ENCODE peak calls at places on chromosomes 11 and 22, in seven cellular contexts. Z is A549, V is body of pancreas, K is ovary, D is IMR-90, B is uterus, F is stomach. P is an unnamed sample. For H3K4me1, the result is how much of the 10 kb centered on the place peaks cover.

GRCh38 chr11:44711113-44711512 is 15.6 kb upstream of the TSPAN18 start:
- DNase-seq in Z (no peak), V (no peak), K (no peak), D (no peak), B (no peak), F (no peak), P (no peak)

GRCh38 chr22:27113211-27114030 is 456.0 kb downstream of the MIAT start:
- DNase-seq in Z (peak), V (peak), K (peak), D (peak), B (peak), F (peak), P (peak)

GRCh38 chr11:64139045-64139444 is 26.9 kb downstream of the MACROD1 start:
- DNase-seq in Z (no peak), V (no peak), K (no peak), D (no peak), B (peak), F (no peak), P (peak)

GRCh38 chr11:128196235-128196634 is 391.1 kb downstream of the ETS1 start:
- DNase-seq in Z (no peak), V (no peak), K (no peak), D (no peak), B (no peak), F (no peak), P (no peak)

GRCh38 chr11:32706985-32707736 is 87.3 kb downstream of the CCDC73 start:
- DNase-seq in Z (peak), V (no peak), K (no peak), D (peak), B (no peak), F (no peak), P (no peak)

GRCh38 chr11:27812341-27812740 is 112.1 kb upstream of the BDNF start:
- DNase-seq in Z (no peak), V (no peak), K (no peak), D (peak), B (no peak), F (no peak), P (no peak)

GRCh38 chr11:84524422-84525051 is 1102.6 kb downstream of the DLG2 start:
- DNase-seq in Z (peak), V (no peak), K (no peak), D (peak), B (no peak), F (no peak), P (peak)

GRCh38 chr11:92424281-92424680 is 199.7 kb downstream of the FAT3 start:
- DNase-seq in Z (no peak), V (no peak), K (no peak), D (peak), B (no peak), F (no peak), P (no peak)

GRCh38 chr11:47784785-47785381 is 17.7 kb upstream of the FNBP4 start:
- DNase-seq in Z (no peak), V (no peak), K (no peak), D (no peak), B (no peak), F (no peak), P (no peak)

GRCh38 chr11:71266114-71266833 is 13.9 kb upstream of the SHANK2 start:
- DNase-seq in Z (no peak), V (no peak), K (no peak), D (no peak), B (no peak), F (peak), P (no peak)

GRCh38 chr22:40241200-40241763 is 63.6 kb downstream of the TNRC6B start:
- DNase-seq in Z (no peak), V (no peak), K (no peak), D (no peak), B (no peak), F (no peak), P (no peak)

GRCh38 chr11:33329705-33330329 is 72.6 kb downstream of the HIPK3 start:
- DNase-seq in Z (peak), V (peak), K (peak), D (peak), B (peak), F (peak), P (peak)

GRCh38 chr11:96155627-96156378 is 187.2 kb downstream of the MAML2 start:
- DNase-seq in Z (peak), V (peak), K (peak), D (peak), B (peak), F (peak), P (peak)

GRCh38 chr11:126791446-126791845 is 209.1 kb downstream of the KIRREL3 start:
- DNase-seq in Z (no peak), V (no peak), K (no peak), D (no peak), B (no peak), F (no peak), P (no peak)

GRCh38 chr11:71212871-71213559 is 39.4 kb downstream of the SHANK2 start:
- DNase-seq in Z (no peak), V (no peak), K (no peak), D (peak), B (no peak), F (no peak), P (peak)

GRCh38 chr22:49412236-49412635 is 415.4 kb downstream of the BRD1 start:
- DNase-seq in Z (no peak), V (no peak), K (no peak), D (no peak), B (no peak), F (no peak), P (no peak)

GRCh38 chr11:62599909-62600308 is 1.8 kb downstream of the MTA2 start:
- DNase-seq in Z (no peak), V (no peak), K (no peak), D (no peak), B (no peak), F (no peak), P (no peak)

GRCh38 chr11:118633979-118634378 is 26.6 kb downstream of the PHLDB1 start:
- DNase-seq in Z (no peak), V (no peak), K (peak), D (peak), B (no peak), F (no peak), P (no peak)

GRCh38 chr11:8959546-8960166 is 4.6 kb downstream of the TMEM9B start:
- DNase-seq in Z (peak), V (peak), K (peak), D (peak), B (peak), F (no peak), P (peak)

GRCh38 chr11:10785146-10785474 is 23.6 kb downstream of the EIF4G2 start:
- DNase-seq in Z (no peak), V (no peak), K (no peak), D (no peak), B (no peak), F (no peak), P (no peak)

GRCh38 chr22:47547881-47548630 is 785.6 kb downstream of the TBC1D22A start:
- DNase-seq in Z (no peak), V (no peak), K (no peak), D (no peak), B (no peak), F (no peak), P (no peak)

GRCh38 chr11:84714316-84714780 is 912.8 kb downstream of the DLG2 start:
- DNase-seq in Z (peak), V (peak), K (peak), D (peak), B (no peak), F (peak), P (peak)

GRCh38 chr11:63838150-63838681 is 694 bp upstream of the MARK2 start:
- DNase-seq in Z (no peak), V (no peak), K (no peak), D (no peak), B (no peak), F (no peak), P (no peak)

GRCh38 chr11:692824-693414 is 2.1 kb downstream of the DEAF1 start:
- DNase-seq in Z (no peak), V (peak), K (no peak), D (no peak), B (no peak), F (no peak), P (no peak)

GRCh38 chr22:44263547-44263946 is 49.2 kb downstream of the SHISAL1 start:
- DNase-seq in Z (no peak), V (no peak), K (no peak), D (no peak), B (no peak), F (no peak), P (no peak)

GRCh38 chr22:22219140-22219996 is 25.2 kb upstream of the VPREB1 start:
- DNase-seq in Z (no peak), V (no peak), K (no peak), D (no peak), B (no peak), F (no peak), P (no peak)

GRCh38 chr11:74593463-74593862 is 1.1 kb downstream of the POLD3 start:
- DNase-seq in Z (no peak), V (no peak), K (no peak), D (no peak), B (no peak), F (no peak), P (no peak)

GRCh38 chr11:848988-849824 is 6.6 kb downstream of the TSPAN4 start:
- DNase-seq in Z (no peak), V (no peak), K (no peak), D (no peak), B (no peak), F (no peak), P (no peak)

GRCh38 chr11:2092956-2093412 is 46.2 kb downstream of the IGF2 start:
- DNase-seq in Z (no peak), V (peak), K (no peak), D (peak), B (no peak), F (peak), P (peak)

GRCh38 chr11:105780781-105781525 is 171.1 kb downstream of the GRIA4 start:
- DNase-seq in Z (no peak), V (no peak), K (no peak), D (no peak), B (no peak), F (no peak), P (no peak)

GRCh38 chr11:114233755-114234154 is 62.4 kb upstream of the NNMT start:
- DNase-seq in Z (no peak), V (no peak), K (no peak), D (peak), B (no peak), F (no peak), P (no peak)

DNA sequence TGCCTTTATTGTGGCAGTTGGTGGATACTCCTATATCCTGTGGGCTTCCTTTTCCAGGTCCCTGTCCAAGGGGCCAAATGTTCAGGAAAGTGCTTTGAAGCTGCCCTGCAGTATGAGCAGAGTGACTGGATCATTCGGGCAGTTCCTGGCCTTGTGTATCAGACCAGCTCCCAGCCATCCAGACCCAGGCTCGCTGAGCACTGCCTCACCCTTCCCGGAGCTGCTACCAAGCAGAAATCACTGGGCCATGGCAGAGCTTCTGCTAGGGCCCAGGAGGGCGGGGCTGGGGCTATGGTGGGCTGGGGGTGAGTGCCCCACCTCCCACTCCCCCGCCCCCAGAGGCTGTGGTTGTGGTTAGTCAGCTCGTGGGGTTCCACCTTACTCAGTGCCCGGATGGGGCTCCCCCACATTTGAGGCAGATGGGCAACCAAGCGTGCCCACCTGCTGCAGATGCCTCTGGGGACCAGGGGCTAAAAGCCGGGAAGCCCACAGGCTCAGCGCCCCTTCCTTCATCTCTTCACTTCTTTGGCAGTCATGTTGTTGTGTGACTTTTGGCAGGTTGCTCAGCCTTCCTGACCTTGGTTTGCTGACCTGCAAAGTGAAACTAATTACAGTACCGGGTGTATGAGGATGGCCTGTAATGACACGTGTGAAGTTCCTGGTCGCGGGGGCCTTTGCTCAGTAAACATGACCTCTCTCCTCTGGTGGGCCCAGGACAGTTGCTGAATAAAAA is 2.0 kb upstream of the LRRC32 start:
- DNase-seq in Z (no peak), V (no peak), K (no peak), D (no peak), B (no peak), F (no peak), P (no peak)
- TF ChIP-seq POLR2A in Z (no peak), V (no peak), K (no peak), D (no peak), B (no peak), F (no peak), P (no peak)

GRCh38 chr11:3832816-3833215 is 7.9 kb downstream of the RHOG start:
- DNase-seq in Z (no peak), V (no peak), K (no peak), D (no peak), B (no peak), F (no peak), P (no peak)
- H3K27ac ChIP-seq in Z (no peak), V (no peak), K (no peak), D (no peak), B (no peak), F (peak), P (no peak)

DNA sequence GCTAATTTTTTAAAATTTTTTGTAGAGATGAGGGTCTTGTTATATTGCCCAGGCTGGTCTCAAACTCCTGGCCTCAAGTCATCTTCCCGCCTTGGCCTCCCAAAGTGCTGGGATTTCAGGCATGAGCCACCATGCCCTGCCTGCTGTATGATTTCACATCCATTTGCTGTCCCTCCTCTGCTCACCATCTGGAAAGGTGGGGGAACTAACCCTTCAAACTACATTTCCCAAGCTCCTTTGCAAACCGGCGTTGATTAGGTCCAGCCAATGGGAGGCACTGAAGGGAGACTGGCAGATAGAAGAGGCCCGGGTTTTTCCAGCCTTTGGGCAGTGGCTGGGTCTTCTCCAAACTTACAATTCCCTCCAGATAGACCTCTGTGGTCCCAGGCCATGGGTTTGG is 19.3 kb downstream of the RFPL1 start:
- DNase-seq in Z (peak), V (no peak), K (no peak), D (peak), B (no peak), F (no peak), P (peak)
- H3K4me1 ChIP-seq in Z (under half), V (under half), K (under half), D (under half), B (under half), F (under half), P (under half)

DNA sequence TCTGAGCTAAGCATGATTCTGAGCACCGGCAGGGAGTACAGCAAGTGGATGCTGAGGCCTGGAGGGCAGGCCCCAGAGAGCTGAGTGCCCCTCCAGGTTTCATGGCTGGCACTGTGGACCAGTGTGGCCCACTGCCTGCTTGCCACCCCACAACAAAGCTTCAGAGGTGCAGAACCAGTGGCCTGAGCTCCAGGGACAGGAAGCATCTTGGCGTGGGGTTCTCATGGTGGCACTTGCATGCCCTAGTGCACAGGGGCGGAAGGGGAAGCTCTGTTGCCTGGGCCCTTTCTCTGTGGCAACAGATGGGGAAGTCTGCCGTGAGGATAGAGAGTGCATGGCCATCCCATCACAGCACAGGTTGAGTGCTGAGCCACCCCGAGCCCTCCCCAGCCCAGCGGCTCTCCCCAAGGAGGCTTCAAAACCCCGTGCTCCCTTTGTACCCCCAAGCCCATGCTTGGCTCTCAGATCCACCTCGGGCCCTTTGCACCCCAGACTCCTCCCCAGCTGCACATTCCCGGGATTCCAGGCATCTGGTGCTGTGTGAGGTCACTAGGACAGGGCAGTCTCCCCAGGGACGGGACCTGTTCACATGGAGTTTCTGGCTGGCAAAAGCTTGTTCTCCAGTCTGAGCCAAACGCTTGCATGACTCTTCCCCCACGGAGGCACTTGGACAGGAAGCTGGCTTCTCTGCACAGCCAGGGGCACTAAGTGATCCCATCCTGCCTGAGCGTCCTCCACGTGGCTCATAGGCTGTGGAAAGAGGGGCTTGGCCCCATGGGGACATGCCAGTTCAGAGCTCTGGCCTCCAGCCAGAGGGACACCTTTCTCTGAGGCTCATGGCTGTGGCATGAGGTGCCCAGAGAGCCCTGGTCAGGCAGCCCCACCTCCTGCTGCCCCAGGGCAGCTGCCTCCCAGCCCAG is 4.2 kb downstream of the SLC25A1 start:
- DNase-seq in Z (no peak), V (peak), K (no peak), D (peak), B (no peak), F (no peak), P (peak)
- TF ChIP-seq POLR2A in Z (no peak), V (peak), K (no peak), D (peak), B (no peak), F (no peak), P (no peak)

GRCh38 chr11:78567209-78567608 is 7.5 kb downstream of the NARS2 start:
- DNase-seq in Z (no peak), V (no peak), K (no peak), D (peak), B (no peak), F (no peak), P (no peak)
- H3K27ac ChIP-seq in Z (no peak), V (no peak), K (no peak), D (no peak), B (no peak), F (no peak), P (no peak)

GRCh38 chr22:20517841-20518592 is 10.6 kb downstream of the MED15 start:
- DNase-seq in Z (no peak), V (no peak), K (no peak), D (no peak), B (no peak), F (no peak), P (no peak)
- H3K4me1 ChIP-seq in Z (under half), V (under half), K (under half), D (under half), B (under half), F (under half), P (under half)

GRCh38 chr11:67631427-67631826 is 1.7 kb upstream of the NUDT8 start:
- DNase-seq in Z (no peak), V (no peak), K (peak), D (no peak), B (no peak), F (no peak), P (no peak)

GRCh38 chr11:67631853-67632174 is 2.1 kb upstream of the NUDT8 start:
- DNase-seq in Z (no peak), V (no peak), K (no peak), D (no peak), B (no peak), F (no peak), P (no peak)

GRCh38 chr11:67630943-67631331 is 1.2 kb upstream of the NUDT8 start:
- DNase-seq in Z (no peak), V (no peak), K (no peak), D (no peak), B (no peak), F (no peak), P (no peak)

GRCh38 chr11:67629386-67630229 is at the start of gene NUDT8:
- DNase-seq in Z (peak), V (peak), K (peak), D (peak), B (peak), F (peak), P (peak)

DNA sequence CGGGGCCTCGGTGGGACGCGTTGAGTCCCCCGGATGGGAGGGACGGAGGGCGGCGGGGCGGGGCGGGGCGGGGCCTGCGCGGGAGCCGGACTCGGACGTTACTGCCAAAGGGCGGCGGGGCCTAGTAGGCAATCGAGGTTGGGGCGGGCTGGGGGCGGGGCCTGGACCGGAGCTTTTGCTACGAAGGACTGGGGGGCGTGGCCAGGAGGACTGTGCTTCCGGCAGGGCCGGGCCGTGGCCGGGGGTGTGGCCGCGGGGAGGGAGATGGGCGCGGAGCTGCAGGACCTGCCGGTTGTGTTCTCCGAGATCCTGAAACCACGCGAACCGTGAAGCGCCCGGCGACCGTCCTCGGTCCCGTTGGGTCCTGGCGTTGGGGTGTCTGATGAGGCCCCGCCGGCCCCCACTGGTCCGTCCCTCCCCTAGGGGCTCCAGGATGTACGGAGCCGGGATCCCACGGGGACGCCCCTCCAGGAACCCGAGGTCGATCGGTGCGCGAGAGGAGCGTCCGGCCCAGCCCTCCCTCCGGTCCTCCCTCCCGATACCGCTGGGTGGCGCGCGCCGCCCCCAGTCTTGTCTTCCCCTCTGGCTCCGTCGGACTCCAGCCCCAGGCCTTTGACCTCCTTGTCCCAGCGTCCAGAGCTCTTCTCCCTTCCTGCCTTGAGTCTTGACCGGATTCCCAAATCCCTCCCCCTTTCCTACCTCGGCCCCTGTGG is 649 bp upstream of the NUDT8 start:
- DNase-seq in Z (peak), V (peak), K (peak), D (peak), B (peak), F (peak), P (peak)
- TF ChIP-seq POLR2A in Z (peak), V (peak), K (peak), D (peak), B (peak), F (no peak), P (peak)

GRCh38 chr22:19892249-19892879 is 37.7 kb upstream of the GNB1L start:
- DNase-seq in Z (no peak), V (no peak), K (peak), D (peak), B (peak), F (no peak), P (no peak)
- H3K27ac ChIP-seq in Z (no peak), V (no peak), K (peak), D (peak), B (peak), F (no peak), P (no peak)

DNA sequence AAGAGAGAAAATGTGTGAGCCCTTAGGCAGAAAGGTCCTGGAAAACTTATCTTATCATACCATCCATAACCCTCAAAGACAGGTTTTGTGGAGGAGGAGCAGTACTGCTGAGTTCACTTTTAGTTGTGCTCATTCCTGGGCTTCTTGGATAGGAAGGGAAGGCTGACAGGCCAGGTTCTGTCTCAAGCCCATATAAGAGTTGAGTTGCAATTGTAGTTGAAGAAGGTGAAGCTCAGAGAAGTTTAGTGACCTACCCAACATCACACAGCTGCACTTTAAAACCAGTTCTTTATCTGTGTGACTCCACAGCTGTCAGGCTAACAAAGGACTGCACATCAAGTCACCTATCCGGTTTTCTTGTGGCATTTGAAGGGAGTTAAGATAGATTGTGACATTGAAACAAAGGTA is 13.0 kb downstream of the TEAD1 start:
- DNase-seq in Z (no peak), V (no peak), K (no peak), D (no peak), B (no peak), F (no peak), P (no peak)
- H3K4me1 ChIP-seq in Z (half or more), V (half or more), K (under half), D (half or more), B (under half), F (under half), P (under half)

P was measured in testis.